ENCODE peak calls at places on chromosome 6, in four cellular contexts. Q is uterus, T is AG10803, F is fibroblast of the aortic adventitia. B is an unnamed sample.
A peak's percentile ranks its signal among the peaks of the same experiment; 100 is the strongest.

GRCh38 chr6:170132561-170132991 is 158.3 kb downstream of the DLL1 start:
- DNase-seq in Q (peak; percentile 5), T (no peak), F (no peak), B (no peak)

GRCh38 chr6:121849477-121849876 is 414.0 kb downstream of the GJA1 start:
- DNase-seq in Q (peak; percentile 42), T (peak; percentile 62), F (peak; percentile 87), B (peak; percentile 4)

GRCh38 chr6:6694368-6694780 is 105.9 kb downstream of the LY86 start:
- DNase-seq in Q (no peak), T (no peak), F (no peak), B (no peak)

GRCh38 chr6:127514396-127515227 is 4.5 kb downstream of the MTCL3 start:
- DNase-seq in Q (peak; percentile 17), T (peak; percentile 55), F (peak; percentile 36), B (no peak)

GRCh38 chr6:123764717-123765116 is 38.9 kb upstream of the NKAIN2 start:
- DNase-seq in Q (no peak), T (no peak), F (no peak), B (no peak)

GRCh38 chr6:6925391-6926164 is 182.2 kb upstream of the RREB1 start:
- DNase-seq in Q (no peak), T (peak; percentile 16), F (no peak), B (no peak)

GRCh38 chr6:64792534-64792933 is 914.5 kb downstream of the EYS start:
- DNase-seq in Q (no peak), T (no peak), F (no peak), B (no peak)

GRCh38 chr6:73606428-73606827 is 47.4 kb downstream of the SLC17A5 start:
- DNase-seq in Q (no peak), T (no peak), F (no peak), B (no peak)

GRCh38 chr6:44527191-44527960 is 139.9 kb downstream of the CDC5L start:
- DNase-seq in Q (no peak), T (peak; percentile 36), F (no peak), B (no peak)

GRCh38 chr6:49264909-49265308 is 198.1 kb downstream of the MMUT start:
- DNase-seq in Q (no peak), T (no peak), F (no peak), B (no peak)

GRCh38 chr6:99178168-99178567 is 171.3 kb downstream of the FAXC start:
- DNase-seq in Q (no peak), T (no peak), F (no peak), B (no peak)

GRCh38 chr6:11473008-11473740 is 64.4 kb upstream of the TMEM170B start:
- DNase-seq in Q (no peak), T (no peak), F (no peak), B (no peak)
- H3K4me3 ChIP-seq in Q (no peak overlapping the region), T (no peak overlapping the region), F (no peak overlapping the region), B (peak overlapping the region; percentile 45)

DNA sequence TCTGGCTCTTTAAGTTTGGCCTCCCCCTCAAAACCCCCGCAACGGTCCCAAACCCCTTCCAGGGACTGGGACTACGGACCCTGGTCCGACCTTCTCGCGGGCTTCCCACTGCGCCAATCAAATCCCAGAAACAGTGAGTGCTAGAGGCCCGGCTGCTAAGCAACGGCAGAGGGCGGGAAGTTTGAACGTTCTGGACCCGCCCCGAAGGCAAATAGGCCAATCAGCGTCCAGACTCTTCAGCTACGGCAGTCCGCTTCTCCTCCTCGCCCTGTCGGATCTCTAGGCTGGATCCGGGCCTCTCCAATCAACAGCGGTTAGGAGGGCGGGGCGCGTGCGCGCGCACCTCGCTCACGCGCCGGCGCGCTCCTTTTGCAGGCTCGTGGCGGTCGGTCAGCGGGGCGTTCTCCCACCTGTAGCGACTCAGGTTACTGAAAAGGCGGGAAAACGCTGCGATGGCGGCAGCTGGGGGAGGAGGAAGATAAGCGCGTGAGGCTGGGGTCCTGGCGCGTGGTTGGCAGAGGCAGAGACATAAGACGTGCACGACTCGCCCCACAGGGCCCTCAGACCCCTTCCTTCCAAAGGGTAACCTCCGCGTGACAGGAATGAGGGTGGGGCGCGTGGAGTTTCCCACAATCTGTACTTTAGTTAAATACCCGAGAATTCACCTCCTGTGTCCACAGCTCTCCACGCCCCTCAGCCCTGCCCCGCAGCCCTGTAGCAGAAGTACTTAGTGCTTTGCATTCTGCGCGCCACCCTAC is at the start of gene MSH5:
- DNase-seq in Q (peak; percentile 99), T (peak; percentile 99), F (peak; percentile 98), B (peak; percentile 97)
- H3K4me3 ChIP-seq in Q (peak within 1 kb of the TSS; percentile 60), T (peak within 1 kb of the TSS; percentile 91), F (peak within 1 kb of the TSS; percentile 90), B (peak within 1 kb of the TSS; percentile 75)

GRCh38 chr6:157220485-157220884 is 102.8 kb downstream of the TMEM242 start:
- DNase-seq in Q (no peak), T (no peak), F (no peak), B (no peak)

GRCh38 chr6:157223021-157223430 is 100.3 kb downstream of the TMEM242 start:
- DNase-seq in Q (no peak), T (no peak), F (no peak), B (no peak)

GRCh38 chr6:157222201-157222981 is 100.9 kb downstream of the TMEM242 start:
- DNase-seq in Q (no peak), T (no peak), F (no peak), B (no peak)

GRCh38 chr6:157221049-157221816 is 102.1 kb downstream of the TMEM242 start:
- DNase-seq in Q (peak; percentile 82), T (peak; percentile 70), F (peak; percentile 65), B (no peak)

GRCh38 chr6:157221817-157222175 is 101.5 kb downstream of the TMEM242 start:
- DNase-seq in Q (no peak), T (no peak), F (no peak), B (no peak)
- H3K4me3 ChIP-seq in Q (no peak overlapping the region), T (no peak overlapping the region), F (no peak overlapping the region), B (no peak overlapping the region)

DNA sequence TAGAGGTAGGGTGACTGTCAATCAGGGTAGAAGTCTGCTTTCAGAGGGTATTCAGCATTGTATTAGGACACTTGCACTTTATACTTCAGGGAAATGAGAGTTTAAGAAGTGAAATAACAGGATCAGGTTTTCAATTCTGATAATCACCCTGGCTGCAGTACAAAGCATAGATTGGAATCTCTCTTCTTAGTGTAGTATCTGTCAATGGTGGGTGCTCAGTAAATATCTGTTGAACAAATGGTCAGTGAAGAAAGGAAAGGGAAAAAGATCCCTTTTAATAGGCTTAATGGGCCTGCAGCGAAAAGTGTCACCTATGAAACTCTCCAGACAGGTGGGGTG is 18.7 kb downstream of the TUBB2B start:
- DNase-seq in Q (no peak), T (no peak), F (no peak), B (no peak)
- H3K4me3 ChIP-seq in Q (no peak overlapping the region), T (peak overlapping the region; percentile 0), F (peak overlapping the region; percentile 17), B (peak overlapping the region; percentile 18)

DNA sequence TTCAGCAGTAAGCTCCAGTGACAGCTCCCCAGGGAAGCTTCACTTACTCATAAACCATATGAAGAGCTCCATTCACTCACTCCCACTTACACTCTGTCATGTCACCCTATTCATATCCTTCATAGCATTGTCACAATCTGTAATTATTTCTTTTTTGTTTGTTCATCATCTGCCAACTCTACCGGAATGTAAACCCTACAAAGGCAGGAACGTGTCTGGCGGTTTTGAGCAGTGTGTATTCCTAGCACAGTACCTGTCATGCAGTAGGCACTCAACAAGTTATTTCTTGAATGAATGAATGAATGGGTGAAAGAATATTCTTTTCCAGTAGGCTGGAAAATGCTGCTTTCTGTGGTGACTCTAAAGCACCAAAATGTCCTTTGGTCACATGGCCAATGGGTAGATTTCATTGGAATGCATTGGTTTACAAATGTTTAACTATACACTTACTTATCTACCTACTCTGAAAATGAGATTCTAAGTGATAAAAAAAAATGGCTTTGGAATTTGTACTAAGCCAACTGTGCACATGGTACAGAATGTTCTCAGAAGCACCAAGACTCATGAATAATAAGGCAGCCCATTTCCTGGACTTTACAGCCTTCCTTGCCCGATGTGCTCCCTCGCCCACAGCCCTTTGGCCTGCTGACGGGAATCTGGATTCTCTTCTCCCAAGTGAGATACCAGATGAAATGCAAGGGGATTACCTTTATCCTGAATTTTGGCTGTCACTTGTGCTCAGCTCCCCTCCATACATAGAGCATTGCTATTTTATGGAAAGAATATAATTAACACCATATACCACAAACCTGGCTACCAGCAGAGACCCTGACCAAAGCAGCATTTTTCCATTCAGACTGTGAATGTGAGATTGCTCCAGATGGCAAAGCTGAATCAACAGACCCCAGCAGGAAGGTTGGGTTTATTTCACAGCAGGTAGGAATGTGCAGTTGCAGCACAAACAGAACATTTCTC is 273.3 kb downstream of the ALDH8A1 start:
- DNase-seq in Q (no peak), T (no peak), F (no peak), B (no peak)
- H3K4me3 ChIP-seq in Q (no peak overlapping the region), T (no peak overlapping the region), F (no peak overlapping the region), B (no peak overlapping the region)